ENCODE peak calls at places on chromosomes 6 and 20, in nine cellular contexts. W, E, T, S, U, O, G, A and C are unnamed samples.

GRCh38 chr20:47574616-47575401 is 73.1 kb downstream of the NCOA3 start:
- DNase-seq in W (no peak), E (no peak), T (peak; percentile 62), S (no peak), U (no peak), O (no peak), G (no peak), A (no peak), C (no peak)

GRCh38 chr6:125984311-125984710 is 2.0 kb upstream of the TRMT11 start:
- DNase-seq in W (no peak), E (no peak), T (no peak), S (no peak), U (no peak), O (peak; percentile 18), G (no peak), A (no peak), C (no peak)

GRCh38 chr20:61639200-61639599 is 387.1 kb downstream of the CDH4 start:
- DNase-seq in W (no peak), E (no peak), T (no peak), S (no peak), U (no peak), O (no peak), G (peak; percentile 62), A (no peak), C (no peak)

GRCh38 chr20:56826971-56827645 is 198.0 kb downstream of the TFAP2C start:
- DNase-seq in W (no peak), E (no peak), T (no peak), S (no peak), U (no peak), O (peak; percentile 92), G (peak; percentile 96), A (no peak), C (no peak)

GRCh38 chr6:133632206-133632605 is 256.7 kb upstream of the TCF21 start:
- DNase-seq in W (no peak), E (no peak), T (no peak), S (no peak), U (no peak), O (peak; percentile 60), G (no peak), A (no peak), C (no peak)

GRCh38 chr20:39195495-39196129 is 233.5 kb downstream of the DHX35 start:
- DNase-seq in W (no peak), E (peak; percentile 17), T (peak; percentile 16), S (no peak), U (no peak), O (no peak), G (no peak), A (no peak), C (peak; percentile 14)

GRCh38 chr6:81749704-81750103 is 2.8 kb downstream of the TENT5A start:
- DNase-seq in W (no peak), E (no peak), T (no peak), S (no peak), U (no peak), O (no peak), G (no peak), A (no peak), C (no peak)

GRCh38 chr6:42963855-42964605 is 3.5 kb downstream of the GNMT start:
- DNase-seq in W (peak; percentile 58), E (peak; percentile 77), T (no peak), S (no peak), U (peak; percentile 64), O (no peak), G (no peak), A (no peak), C (peak; percentile 62)

GRCh38 chr20:31890646-31891045 is 20.2 kb downstream of the TTLL9 start:
- DNase-seq in W (no peak), E (no peak), T (no peak), S (no peak), U (no peak), O (no peak), G (no peak), A (no peak), C (no peak)

GRCh38 chr6:40138273-40138720 is 204.0 kb upstream of the MOCS1 start:
- DNase-seq in W (no peak), E (no peak), T (peak; percentile 16), S (peak; percentile 9), U (no peak), O (no peak), G (no peak), A (no peak), C (no peak)

GRCh38 chr20:34562643-34563042 is 4.1 kb downstream of the MAP1LC3A start:
- DNase-seq in W (peak; percentile 66), E (no peak), T (no peak), S (no peak), U (no peak), O (no peak), G (no peak), A (no peak), C (peak; percentile 71)

GRCh38 chr6:82246802-82247633 is 526 bp downstream of the IBTK start:
- DNase-seq in W (peak; percentile 71), E (peak; percentile 17), T (peak; percentile 71), S (no peak), U (no peak), O (peak; percentile 42), G (no peak), A (no peak), C (peak; percentile 58)

GRCh38 chr6:31597006-31597405 is 4.2 kb upstream of the NCR3 start:
- DNase-seq in W (no peak), E (peak; percentile 49), T (peak; percentile 50), S (no peak), U (no peak), O (no peak), G (peak; percentile 34), A (no peak), C (no peak)

GRCh38 chr20:17533396-17533795 is 2.2 kb upstream of the BFSP1 start:
- DNase-seq in W (no peak), E (no peak), T (peak; percentile 78), S (no peak), U (no peak), O (peak; percentile 45), G (peak; percentile 79), A (no peak), C (no peak)

GRCh38 chr20:63457737-63458136 is 14.7 kb downstream of the KCNQ2 start:
- DNase-seq in W (no peak), E (peak; percentile 19), T (peak; percentile 97), S (no peak), U (no peak), O (no peak), G (peak; percentile 98), A (no peak), C (no peak)

GRCh38 chr6:15754035-15754705 is 91.3 kb upstream of the DTNBP1 start:
- DNase-seq in W (no peak), E (no peak), T (peak; percentile 27), S (no peak), U (no peak), O (peak; percentile 61), G (no peak), A (no peak), C (no peak)

GRCh38 chr6:72937160-72937559 is 288.1 kb downstream of the KHDC1L start:
- DNase-seq in W (no peak), E (no peak), T (no peak), S (no peak), U (no peak), O (no peak), G (no peak), A (no peak), C (no peak)

GRCh38 chr6:2524090-2524489 is 226.6 kb downstream of the MYLK4 start:
- DNase-seq in W (no peak), E (no peak), T (no peak), S (no peak), U (no peak), O (no peak), G (no peak), A (no peak), C (peak; percentile 13)

GRCh38 chr6:43771858-43772570 is 2.0 kb downstream of the VEGFA start:
- DNase-seq in W (peak; percentile 51), E (no peak), T (peak; percentile 46), S (peak; percentile 29), U (no peak), O (peak; percentile 53), G (peak; percentile 75), A (peak; percentile 85), C (peak; percentile 49)

GRCh38 chr6:150143521-150144293 is 863 bp downstream of the PPP1R14C start:
- DNase-seq in W (peak; percentile 38), E (no peak), T (no peak), S (peak; percentile 4), U (no peak), O (no peak), G (no peak), A (no peak), C (no peak)

GRCh38 chr6:70175770-70176169 is 127.1 kb downstream of the COL9A1 start:
- DNase-seq in W (no peak), E (no peak), T (no peak), S (no peak), U (no peak), O (no peak), G (no peak), A (no peak), C (no peak)

GRCh38 chr6:10310826-10311225 is 104.0 kb downstream of the TFAP2A start:
- DNase-seq in W (no peak), E (no peak), T (peak; percentile 72), S (no peak), U (no peak), O (no peak), G (peak; percentile 71), A (no peak), C (no peak)

GRCh38 chr20:23157741-23158140 is 71.6 kb upstream of the CD93 start:
- DNase-seq in W (no peak), E (no peak), T (no peak), S (no peak), U (no peak), O (peak; percentile 75), G (peak; percentile 63), A (no peak), C (no peak)

GRCh38 chr20:61748376-61748775 is 317.3 kb downstream of the TAF4 start:
- DNase-seq in W (no peak), E (no peak), T (no peak), S (no peak), U (no peak), O (no peak), G (no peak), A (no peak), C (no peak)

GRCh38 chr6:155939253-155939652 is 483.6 kb upstream of the NOX3 start:
- DNase-seq in W (no peak), E (no peak), T (peak; percentile 29), S (no peak), U (no peak), O (no peak), G (no peak), A (no peak), C (no peak)

GRCh38 chr20:49906101-49906604 is 9.2 kb downstream of the SPATA2 start:
- DNase-seq in W (no peak), E (no peak), T (no peak), S (no peak), U (no peak), O (no peak), G (no peak), A (no peak), C (no peak)

GRCh38 chr6:140003217-140003616 is 628.8 kb upstream of the CITED2 start:
- DNase-seq in W (no peak), E (no peak), T (no peak), S (no peak), U (no peak), O (no peak), G (no peak), A (no peak), C (no peak)

GRCh38 chr6:42978487-42978792 is 541 bp downstream of the PEX6 start:
- DNase-seq in W (peak; percentile 47), E (no peak), T (no peak), S (no peak), U (no peak), O (no peak), G (peak; percentile 38), A (no peak), C (no peak)

GRCh38 chr20:39800548-39800947 is 838.4 kb downstream of the DHX35 start:
- DNase-seq in W (no peak), E (no peak), T (peak; percentile 30), S (no peak), U (no peak), O (peak; percentile 85), G (peak; percentile 48), A (no peak), C (no peak)

GRCh38 chr6:110738899-110739365 is 76.3 kb downstream of the CDK19 start:
- DNase-seq in W (no peak), E (no peak), T (no peak), S (no peak), U (no peak), O (no peak), G (no peak), A (no peak), C (no peak)

GRCh38 chr20:25541676-25542075 is 43.7 kb downstream of the NINL start:
- DNase-seq in W (no peak), E (no peak), T (no peak), S (no peak), U (no peak), O (peak; percentile 82), G (no peak), A (no peak), C (no peak)